ENCODE peak calls at places on chromosomes 2 and 18, in five cellular contexts. H is body of pancreas; O is naive thymus-derived CD4-positive, alpha-beta T cell; V is IMR-90; A is stomach. Q is an unnamed sample.
A peak's percentile ranks its signal among the peaks of the same experiment; 100 is the strongest.

GRCh38 chr2:186737737-186738508 is 44.1 kb downstream of the FAM171B start:
- DNase-seq in H (no peak), O (no peak), V (no peak), A (no peak), Q (no peak)

GRCh38 chr2:217797170-217797569 is 205.6 kb downstream of the TNS1 start:
- DNase-seq in H (no peak), O (no peak), V (no peak), A (peak; percentile 22), Q (peak; percentile 17)

GRCh38 chr2:168294409-168294808 is 47.0 kb upstream of the STK39 start:
- DNase-seq in H (no peak), O (no peak), V (no peak), A (no peak), Q (no peak)

GRCh38 chr2:159605441-159606178 is 10.7 kb downstream of the BAZ2B start:
- DNase-seq in H (no peak), O (no peak), V (no peak), A (no peak), Q (no peak)

GRCh38 chr2:20633001-20633400 is 17.9 kb downstream of the HS1BP3 start:
- DNase-seq in H (no peak), O (no peak), V (no peak), A (no peak), Q (no peak)

GRCh38 chr2:126656311-126657145 is 570 bp downstream of the GYPC start:
- DNase-seq in H (peak; percentile 34), O (peak; percentile 40), V (peak; percentile 31), A (no peak), Q (no peak)

GRCh38 chr2:21038403-21039073 is 5.3 kb downstream of the APOB start:
- DNase-seq in H (no peak), O (no peak), V (no peak), A (no peak), Q (no peak)

GRCh38 chr18:28995319-28995718 is 818.4 kb upstream of the CDH2 start:
- DNase-seq in H (no peak), O (no peak), V (peak; percentile 7), A (no peak), Q (no peak)

GRCh38 chr2:237143676-237144440 is 58.2 kb downstream of the COPS8 start:
- DNase-seq in H (no peak), O (no peak), V (peak; percentile 67), A (no peak), Q (no peak)

GRCh38 chr2:223826995-223827394 is 10.4 kb downstream of the AP1S3 start:
- DNase-seq in H (no peak), O (no peak), V (no peak), A (no peak), Q (no peak)

GRCh38 chr2:20578895-20579825 is 71.7 kb downstream of the HS1BP3 start:
- DNase-seq in H (peak; percentile 59), O (no peak), V (peak; percentile 99), A (peak; percentile 55), Q (peak; percentile 39)

GRCh38 chr18:3027301-3027700 is 14.4 kb upstream of the LPIN2 start:
- DNase-seq in H (no peak), O (no peak), V (no peak), A (no peak), Q (no peak)

GRCh38 chr2:20450201-20451108 is 3.6 kb downstream of the RHOB start:
- DNase-seq in H (peak; percentile 61), O (no peak), V (peak; percentile 89), A (peak; percentile 73), Q (peak; percentile 34)

DNA sequence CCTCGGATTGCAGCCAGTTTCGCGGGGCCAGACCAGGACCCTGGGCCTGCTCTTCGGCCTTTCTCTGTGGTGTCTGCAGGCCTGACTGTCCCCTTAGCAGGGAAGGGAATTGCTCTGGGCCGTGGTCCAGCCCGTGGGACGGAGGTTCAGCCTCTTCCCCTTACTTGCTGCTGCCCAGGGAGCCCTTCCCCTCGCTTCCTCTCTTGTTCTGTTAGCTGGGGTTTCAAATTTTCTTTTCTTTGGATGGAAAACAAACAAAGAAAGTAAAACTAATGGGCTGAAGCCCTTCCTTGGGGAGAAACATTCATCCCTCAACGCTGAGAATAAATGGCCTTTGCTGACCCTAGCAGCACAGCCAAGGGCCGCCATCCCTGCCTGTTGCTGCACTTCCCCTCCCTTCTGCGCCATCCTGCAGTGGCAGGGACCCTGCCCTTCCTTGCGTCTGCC is 52.4 kb downstream of the ASAP2 start:
- DNase-seq in H (no peak), O (no peak), V (no peak), A (no peak), Q (no peak)
- H3K4me1 ChIP-seq in H (peaks cover 16% of the 10 kb centered on the region), O (no peaks in the 10 kb centered on the region), V (peaks cover 45% of the 10 kb centered on the region), A (peaks cover 85% of the 10 kb centered on the region), Q (peaks cover 11% of the 10 kb centered on the region)

GRCh38 chr2:42877936-42878335 is 85.6 kb upstream of the HAAO start:
- DNase-seq in H (no peak), O (no peak), V (no peak), A (no peak), Q (no peak)

GRCh38 chr2:42874838-42875801 is 82.7 kb upstream of the HAAO start:
- DNase-seq in H (no peak), O (no peak), V (no peak), A (peak; percentile 52), Q (no peak)

GRCh38 chr2:42877532-42877931 is 85.1 kb upstream of the HAAO start:
- DNase-seq in H (peak; percentile 25), O (no peak), V (no peak), A (no peak), Q (no peak)

GRCh38 chr2:42875880-42876279 is 83.5 kb upstream of the HAAO start:
- DNase-seq in H (no peak), O (no peak), V (no peak), A (no peak), Q (no peak)

DNA sequence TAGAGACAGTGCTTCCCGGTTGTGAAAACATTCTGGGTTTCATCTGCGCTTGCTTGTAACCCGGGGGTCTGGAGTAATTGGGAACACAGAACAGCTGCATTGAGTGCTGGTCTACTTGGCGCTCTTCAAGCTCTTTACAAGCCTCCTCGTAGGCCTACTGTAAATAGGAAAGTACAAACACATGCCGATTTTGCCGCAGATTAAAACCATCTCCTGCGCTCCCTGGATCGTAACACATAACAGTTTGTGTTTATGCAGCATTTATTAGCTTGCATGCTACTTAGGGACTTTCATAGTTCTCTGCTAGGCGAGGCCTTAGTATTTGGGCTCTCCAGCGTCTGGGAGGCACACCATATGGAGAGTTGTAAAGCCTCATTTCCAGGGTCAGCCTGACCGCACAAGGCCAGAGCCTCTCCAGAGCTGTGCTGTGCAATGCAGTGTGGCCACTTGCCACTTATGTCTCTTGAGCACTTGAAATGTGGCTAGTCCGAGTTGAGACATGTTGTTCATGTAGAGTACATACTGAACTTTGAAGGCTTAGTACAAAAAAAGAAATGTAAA is 84.0 kb upstream of the HAAO start:
- DNase-seq in H (no peak), O (no peak), V (no peak), A (no peak), Q (no peak)
- H3K4me1 ChIP-seq in H (peaks cover 27% of the 10 kb centered on the region), O (peaks cover 13% of the 10 kb centered on the region), V (no peaks in the 10 kb centered on the region), A (peaks cover 51% of the 10 kb centered on the region), Q (no peaks in the 10 kb centered on the region)

DNA sequence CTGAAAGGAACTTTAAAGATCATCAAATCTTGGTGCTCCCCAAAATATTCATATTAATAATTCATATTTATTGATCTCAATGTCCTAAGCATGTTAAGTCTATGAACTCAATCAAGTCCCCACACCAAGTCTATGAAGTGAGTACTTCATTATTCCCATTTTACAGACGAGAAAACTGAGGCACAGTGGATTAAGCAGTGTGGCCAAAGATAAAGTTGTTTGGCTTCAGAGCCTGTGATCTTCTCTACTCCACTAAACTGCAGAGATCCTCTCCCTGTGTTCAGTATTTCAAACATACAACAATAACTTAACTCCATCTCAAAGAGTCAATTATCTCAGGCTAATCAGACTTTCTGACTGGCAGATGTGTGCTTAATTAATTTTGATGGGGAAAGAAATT is 29.8 kb downstream of the KCNK3 start:
- DNase-seq in H (no peak), O (no peak), V (no peak), A (no peak), Q (no peak)
- H3K4me1 ChIP-seq in H (peaks cover 81% of the 10 kb centered on the region), O (no peaks in the 10 kb centered on the region), V (peaks cover 15% of the 10 kb centered on the region), A (peaks cover 65% of the 10 kb centered on the region), Q (peaks cover 15% of the 10 kb centered on the region)

GRCh38 chr2:196163285-196163684 is 8.1 kb downstream of the STK17B start:
- DNase-seq in H (no peak), O (peak; percentile 73), V (no peak), A (no peak), Q (no peak)
- H3K4me1 ChIP-seq in H (no peaks in the 10 kb centered on the region), O (peaks cover 26% of the 10 kb centered on the region), V (peaks cover 10% of the 10 kb centered on the region), A (peaks cover 48% of the 10 kb centered on the region), Q (no peaks in the 10 kb centered on the region)

GRCh38 chr2:48696881-48697280 is 58.6 kb downstream of the LHCGR start:
- DNase-seq in H (no peak), O (no peak), V (no peak), A (no peak), Q (no peak)
- H3K4me1 ChIP-seq in H (no peaks in the 10 kb centered on the region), O (no peaks in the 10 kb centered on the region), V (peaks cover 9% of the 10 kb centered on the region), A (no peaks in the 10 kb centered on the region), Q (no peaks in the 10 kb centered on the region)

GRCh38 chr2:9799729-9800632 is 43.3 kb upstream of the TAF1B start:
- DNase-seq in H (peak; percentile 90), O (peak; percentile 69), V (peak; percentile 69), A (peak; percentile 89), Q (peak; percentile 96)
- H3K4me1 ChIP-seq in H (peaks cover 31% of the 10 kb centered on the region), O (peaks cover 9% of the 10 kb centered on the region), V (peaks cover 18% of the 10 kb centered on the region), A (peaks cover 31% of the 10 kb centered on the region), Q (peaks cover 19% of the 10 kb centered on the region)

Q was measured in colonic mucosa.